ENCODE peak calls at places on chromosomes 1 and 21, in nine cellular contexts. T, V, J, P, W, C, Q, G and H are unnamed samples.

GRCh38 chr1:164969256-164969655 is 387.3 kb downstream of the LMX1A start:
- DNase-seq in Q (no peak), T (no peak), C (no peak), P (no peak), V (no peak), G (no peak), J (no peak), W (no peak), H (no peak)

GRCh38 chr21:16193758-16194606 is 464.2 kb downstream of the USP25 start:
- DNase-seq in P (peak; percentile 26), Q (peak; percentile 89), G (peak; percentile 82), W (peak; percentile 1), T (peak; percentile 41), V (peak; percentile 78), C (no peak), J (no peak), H (no peak)

GRCh38 chr1:16260814-16261213 is 23.8 kb upstream of the CPLANE2 start:
- DNase-seq in W (peak; percentile 55), V (no peak), P (no peak), C (no peak), T (peak; percentile 69), Q (peak; percentile 76), G (no peak), J (no peak), H (no peak)

GRCh38 chr1:65066766-65067490 is 81.1 kb upstream of the AK4 start:
- DNase-seq in G (peak; percentile 96), W (peak; percentile 62), T (peak; percentile 15), V (peak; percentile 90), P (peak; percentile 60), C (peak; percentile 88), J (peak; percentile 67), Q (peak; percentile 73), H (peak; percentile 97)

GRCh38 chr1:78053498-78053897 is 7.7 kb downstream of the GIPC2 start:
- DNase-seq in J (no peak), W (no peak), V (no peak), G (no peak), Q (no peak), C (no peak), T (no peak), P (no peak), H (no peak)

GRCh38 chr1:225587310-225587709 is 65.6 kb downstream of the ENAH start:
- DNase-seq in W (no peak), J (no peak), Q (no peak), C (no peak), V (no peak), P (no peak), G (no peak), T (no peak), H (no peak)

GRCh38 chr1:164857439-164857838 is 298.5 kb downstream of the PBX1 start:
- DNase-seq in C (no peak), J (no peak), P (no peak), G (no peak), Q (no peak), V (no peak), W (no peak), T (no peak), H (no peak)

GRCh38 chr1:246428542-246429308 is 78.4 kb downstream of the SMYD3 start:
- DNase-seq in P (no peak), G (no peak), C (no peak), W (peak; percentile 99), V (peak; percentile 36), Q (peak; percentile 78), J (no peak), T (peak; percentile 83), H (no peak)

GRCh38 chr1:155993595-155993994 is 15.2 kb upstream of the ARHGEF2 start:
- DNase-seq in C (no peak), W (no peak), Q (no peak), G (no peak), J (no peak), T (no peak), P (no peak), V (no peak), H (no peak)

GRCh38 chr1:149997585-149998262 is 12.8 kb downstream of the OTUD7B start:
- DNase-seq in V (no peak), P (no peak), C (no peak), J (no peak), G (no peak), Q (no peak), W (no peak), T (peak; percentile 20), H (no peak)

GRCh38 chr1:240575976-240576666 is 35.8 kb downstream of the GREM2 start:
- DNase-seq in T (peak; percentile 12), Q (peak; percentile 83), C (no peak), G (no peak), W (no peak), P (peak; percentile 14), J (no peak), V (no peak), H (no peak)

GRCh38 chr1:246658567-246658966 is 65.6 kb upstream of the SCCPDH start:
- DNase-seq in P (no peak), C (no peak), J (no peak), V (no peak), G (no peak), T (no peak), W (no peak), Q (no peak), H (no peak)

GRCh38 chr1:184110253-184111204 is 59.0 kb downstream of the TSEN15 start:
- DNase-seq in T (no peak), G (no peak), C (no peak), V (no peak), Q (no peak), W (no peak), J (no peak), P (no peak), H (no peak)

GRCh38 chr1:151193856-151194255 is 3.9 kb upstream of the VPS72 start:
- DNase-seq in W (peak; percentile 12), P (no peak), J (no peak), V (no peak), Q (no peak), T (no peak), G (no peak), C (no peak), H (no peak)

GRCh38 chr1:54153548-54154439 is 994 bp upstream of the CDCP2 start:
- DNase-seq in W (peak; percentile 8), V (no peak), T (no peak), Q (peak; percentile 81), C (peak; percentile 25), G (no peak), J (no peak), P (no peak), H (peak; percentile 47)

GRCh38 chr1:222546548-222547259 is 1.2 kb downstream of the HHIPL2 start:
- DNase-seq in J (no peak), C (no peak), P (no peak), W (peak; percentile 58), G (no peak), T (peak; percentile 96), Q (peak; percentile 77), V (no peak), H (no peak)

GRCh38 chr1:73862343-73862742 is 335.6 kb downstream of the LRRIQ3 start:
- DNase-seq in T (no peak), P (no peak), C (no peak), J (no peak), G (no peak), W (no peak), V (no peak), Q (no peak), H (no peak)

GRCh38 chr1:119047040-119047438 is 58.9 kb upstream of the TBX15 start:
- DNase-seq in J (no peak), V (no peak), Q (no peak), T (no peak), C (no peak), P (no peak), G (no peak), W (no peak), H (no peak)

GRCh38 chr1:39981957-39982356 is 27.0 kb downstream of the MFSD2A start:
- DNase-seq in G (no peak), V (no peak), P (no peak), Q (peak; percentile 92), W (peak; percentile 69), J (no peak), T (peak; percentile 82), C (no peak), H (no peak)

GRCh38 chr1:223244366-223245103 is 101.5 kb upstream of the TLR5 start:
- DNase-seq in T (peak; percentile 46), C (no peak), Q (no peak), V (no peak), W (no peak), G (no peak), J (no peak), P (no peak), H (no peak)

GRCh38 chr21:45932922-45933502 is 48.6 kb upstream of the COL6A1 start:
- DNase-seq in V (no peak), Q (no peak), G (no peak), W (no peak), J (no peak), P (no peak), C (no peak), T (no peak), H (no peak)

GRCh38 chr1:234998174-234998741 is 130.4 kb downstream of the TOMM20 start:
- DNase-seq in W (peak; percentile 58), J (no peak), V (peak; percentile 31), P (no peak), T (no peak), Q (no peak), C (no peak), G (peak; percentile 74), H (no peak)

GRCh38 chr1:104574619-104575018 is 824.9 kb downstream of the AMY1C start:
- DNase-seq in C (no peak), Q (no peak), J (no peak), W (no peak), V (no peak), P (no peak), T (no peak), G (no peak), H (no peak)

GRCh38 chr1:16071614-16072013 is 1.8 kb downstream of the FAM131C start:
- DNase-seq in C (no peak), Q (no peak), T (no peak), J (no peak), P (no peak), G (no peak), V (no peak), W (no peak), H (no peak)

GRCh38 chr1:230067441-230067870 is 418 bp downstream of the GALNT2 start:
- DNase-seq in Q (peak; percentile 48), T (peak; percentile 56), W (peak; percentile 42), J (no peak), V (no peak), C (no peak), P (no peak), G (no peak), H (no peak)

GRCh38 chr1:243798726-243799125 is 51.3 kb downstream of the AKT3 start:
- DNase-seq in C (no peak), T (peak; percentile 76), Q (peak; percentile 97), W (peak; percentile 86), G (no peak), J (no peak), V (no peak), P (no peak), H (no peak)

GRCh38 chr1:174217787-174218574 is 58.7 kb downstream of the RABGAP1L start:
- DNase-seq in J (no peak), W (peak; percentile 52), G (no peak), P (no peak), Q (peak; percentile 56), V (peak; percentile 1), C (no peak), T (peak; percentile 28), H (no peak)

GRCh38 chr1:10113501-10113900 is 80.7 kb downstream of the UBE4B start:
- DNase-seq in V (peak; percentile 63), Q (no peak), W (no peak), G (no peak), P (no peak), C (no peak), T (no peak), J (no peak), H (no peak)

GRCh38 chr1:216836316-216836715 is 113.1 kb upstream of the ESRRG start:
- DNase-seq in Q (no peak), W (no peak), G (no peak), C (no peak), T (no peak), P (no peak), J (no peak), V (no peak), H (no peak)

GRCh38 chr1:165137551-165138316 is 218.8 kb downstream of the LMX1A start:
- DNase-seq in J (no peak), T (no peak), Q (no peak), C (no peak), V (no peak), W (no peak), G (no peak), P (no peak), H (no peak)

GRCh38 chr1:210828996-210829596 is 304.9 kb downstream of the KCNH1 start:
- DNase-seq in V (no peak), C (no peak), T (no peak), G (no peak), P (no peak), J (no peak), Q (no peak), W (no peak), H (no peak)